ENCODE peak calls at places on chromosomes 13 and 19, in six cellular contexts. O is endothelial cell, R is fibroblast of lung, B is IMR-90, C is mesothelial cell of epicardium, H is H9. J is an unnamed sample.

GRCh38 chr13:113933901-113934300 is 40.0 kb downstream of the C13orf46 start:
- DNase-seq in O (no peak), R (no peak), B (no peak), C (no peak), H (no peak), J (no peak)

GRCh38 chr13:88142653-88143052 is 471.5 kb downstream of the SLITRK5 start:
- DNase-seq in O (no peak), R (no peak), B (no peak), C (no peak), H (no peak), J (no peak)

GRCh38 chr19:41244117-41244516 is 20.1 kb upstream of the HNRNPUL1 start:
- DNase-seq in O (no peak), R (no peak), B (no peak), C (no peak), H (no peak), J (no peak)

GRCh38 chr19:3175761-3176714 is 2.5 kb upstream of the S1PR4 start:
- DNase-seq in O (no peak), R (peak; percentile 39), B (peak; percentile 65), C (no peak), H (no peak), J (no peak)

GRCh38 chr13:34779171-34779570 is 162.9 kb upstream of the NBEA start:
- DNase-seq in O (no peak), R (no peak), B (no peak), C (no peak), H (no peak), J (no peak)

GRCh38 chr13:113926951-113927660 is 46.8 kb downstream of the C13orf46 start:
- DNase-seq in O (no peak), R (no peak), B (no peak), C (peak; percentile 31), H (peak; percentile 15), J (no peak)

GRCh38 chr13:65378943-65379519 is 1851.1 kb downstream of the PCDH9 start:
- DNase-seq in O (no peak), R (peak; percentile 53), B (peak; percentile 27), C (no peak), H (no peak), J (no peak)

GRCh38 chr19:56725829-56726424 is 54.4 kb upstream of the ZNF835 start:
- DNase-seq in O (no peak), R (peak; percentile 2), B (no peak), C (no peak), H (no peak), J (no peak)

GRCh38 chr13:101013245-101013644 is 338.6 kb upstream of the TMTC4 start:
- DNase-seq in O (no peak), R (no peak), B (no peak), C (no peak), H (no peak), J (no peak)

GRCh38 chr13:40132249-40132648 is 476.8 kb downstream of the COG6 start:
- DNase-seq in O (no peak), R (no peak), B (no peak), C (no peak), H (no peak), J (no peak)

GRCh38 chr19:49553451-49554271 is 25.9 kb downstream of the RCN3 start:
- DNase-seq in O (no peak), R (no peak), B (peak; percentile 69), C (no peak), H (no peak), J (no peak)

GRCh38 chr19:45005787-45006186 is 4.5 kb downstream of the RELB start:
- DNase-seq in O (no peak), R (no peak), B (no peak), C (no peak), H (no peak), J (no peak)

GRCh38 chr13:92833071-92833470 is 393.5 kb upstream of the GPC6 start:
- DNase-seq in O (no peak), R (peak; percentile 58), B (peak; percentile 76), C (no peak), H (no peak), J (no peak)

GRCh38 chr13:108342369-108343289 is 73.1 kb downstream of the TNFSF13B start:
- DNase-seq in O (no peak), R (peak; percentile 53), B (peak; percentile 35), C (no peak), H (no peak), J (no peak)

GRCh38 chr13:57716295-57716694 is 84.8 kb downstream of the PCDH17 start:
- DNase-seq in O (no peak), R (no peak), B (no peak), C (no peak), H (peak; percentile 49), J (no peak)

GRCh38 chr19:10653482-10653731 is 739 bp upstream of the ILF3 start:
- DNase-seq in O (no peak), R (no peak), B (no peak), C (no peak), H (no peak), J (no peak)

GRCh38 chr19:10651821-10652220 is 2.3 kb upstream of the ILF3 start:
- DNase-seq in O (no peak), R (peak; percentile 68), B (no peak), C (no peak), H (no peak), J (no peak)

GRCh38 chr19:10653732-10654609 is at the start of gene ILF3:
- DNase-seq in O (peak; percentile 98), R (peak; percentile 100), B (peak; percentile 100), C (peak; percentile 99), H (peak; percentile 100), J (peak; percentile 99)

GRCh38 chr19:10654610-10655456 is 687 bp downstream of the ILF3 start:
- DNase-seq in O (peak; percentile 55), R (no peak), B (no peak), C (peak; percentile 70), H (peak; percentile 85), J (peak; percentile 78)

DNA sequence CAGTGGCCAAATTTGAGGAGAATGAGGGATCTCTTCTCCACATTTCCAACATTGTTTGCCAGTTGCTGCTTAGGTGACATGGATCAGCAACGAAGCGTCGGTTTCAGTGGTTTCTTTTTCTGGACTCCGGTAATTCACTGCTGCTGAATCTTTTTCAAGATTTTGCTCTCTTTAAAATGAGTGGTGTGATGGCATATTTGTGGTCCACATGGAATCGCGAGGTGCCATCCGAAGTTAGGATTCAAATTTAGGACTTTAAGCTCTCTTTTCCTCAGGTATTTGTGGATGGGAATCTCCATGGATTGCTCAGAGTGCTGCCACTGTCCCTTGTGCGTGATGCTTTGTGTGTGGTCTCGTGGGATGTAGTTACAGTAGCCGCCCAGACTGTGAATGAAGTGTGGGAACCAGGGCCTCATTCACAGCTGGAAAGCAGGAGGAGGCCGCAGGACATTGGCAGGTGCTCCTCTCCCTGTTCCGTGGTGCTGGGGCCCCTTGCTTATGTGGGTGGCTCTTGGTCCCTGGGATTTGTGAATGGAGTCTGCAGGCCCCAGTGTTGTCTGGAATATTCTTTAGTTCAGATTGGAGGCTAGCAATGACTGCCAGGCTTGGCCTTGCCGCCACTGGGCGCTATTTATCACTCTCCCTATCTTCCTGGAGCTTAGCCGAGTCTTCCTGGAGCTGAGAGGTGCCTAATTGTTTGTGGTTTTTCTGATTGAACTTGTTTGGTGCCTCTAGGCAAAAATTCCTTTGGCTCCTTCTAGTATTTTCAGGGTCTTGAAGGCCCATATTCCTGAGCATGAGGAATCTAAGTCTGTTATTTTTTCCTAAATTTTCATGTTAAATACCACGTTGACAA is 1.5 kb downstream of the ILF3 start:
- DNase-seq in O (peak; percentile 22), R (no peak), B (peak; percentile 44), C (no peak), H (no peak), J (peak; percentile 25)
- TF ChIP-seq CTCF in O (no peak), R (no peak), B (peak; percentile 17), C (no peak), H (no peak), J (no peak)

GRCh38 chr19:11535792-11536595 is 2.7 kb upstream of the CNN1 start:
- DNase-seq in O (peak; percentile 97), R (peak; percentile 89), B (peak; percentile 88), C (peak; percentile 94), H (peak; percentile 91), J (peak; percentile 96)
- TF ChIP-seq CTCF in O (peak; percentile 91), R (peak; percentile 86), B (peak; percentile 99), C (peak; percentile 93), H (peak; percentile 97), J (peak; percentile 88)

DNA sequence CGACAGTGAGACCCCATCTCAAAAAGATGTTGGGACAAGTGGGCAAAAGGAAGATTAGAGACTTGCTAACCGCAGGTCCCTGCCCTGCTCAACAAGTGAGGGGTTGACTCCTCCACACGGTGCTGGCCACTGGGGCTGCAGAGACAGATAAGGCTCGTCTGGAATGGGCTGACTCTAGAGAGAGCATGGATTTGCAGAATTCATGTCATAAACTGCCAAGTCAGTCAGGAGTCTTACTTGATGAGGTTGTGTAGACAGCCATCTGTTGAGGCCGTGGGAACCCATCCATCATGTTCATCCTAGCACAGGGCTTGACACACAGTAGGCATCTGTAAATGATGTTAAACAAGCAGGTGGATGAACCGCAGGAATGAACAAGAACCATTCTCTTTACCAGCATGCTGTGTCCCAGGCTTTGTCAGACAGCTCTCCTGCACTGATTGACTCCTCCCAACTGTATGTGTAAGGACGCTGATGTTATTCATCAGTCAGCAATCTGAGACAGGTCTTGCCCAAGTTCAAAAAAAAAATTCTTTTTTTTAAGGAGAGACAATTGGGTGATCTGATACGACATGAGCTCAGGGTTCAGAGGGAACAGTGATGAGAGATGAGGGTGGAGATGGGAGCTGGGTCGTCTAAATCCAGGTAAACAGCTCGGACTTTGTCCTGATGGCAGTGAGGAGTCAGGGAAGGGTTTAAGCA is 8.8 kb downstream of the PAF1 start:
- DNase-seq in O (no peak), R (no peak), B (no peak), C (no peak), H (no peak), J (no peak)
- TF ChIP-seq CTCF in O (no peak), R (no peak), B (no peak), C (no peak), H (no peak), J (no peak)

GRCh38 chr13:91247768-91248167 is 99.7 kb upstream of the MIR17HG start:
- DNase-seq in O (no peak), R (peak; percentile 15), B (no peak), C (no peak), H (no peak), J (no peak)
- TF ChIP-seq CTCF in O (no peak), R (no peak), B (peak; percentile 22), C (no peak), H (peak; percentile 68), J (peak; percentile 54)

GRCh38 chr19:35262101-35262761 is 6.5 kb upstream of the USF2 start:
- DNase-seq in O (no peak), R (no peak), B (no peak), C (peak; percentile 33), H (peak; percentile 23), J (no peak)
- TF ChIP-seq CTCF in O (no peak), R (no peak), B (no peak), C (no peak), H (no peak), J (no peak)

GRCh38 chr13:102658678-102659077 is 36.2 kb downstream of the METTL21C start:
- DNase-seq in O (no peak), R (peak; percentile 41), B (no peak), C (no peak), H (no peak), J (no peak)

GRCh38 chr13:102654786-102655185 is 40.1 kb downstream of the METTL21C start:
- DNase-seq in O (peak; percentile 10), R (no peak), B (no peak), C (no peak), H (no peak), J (peak; percentile 29)

GRCh38 chr13:102651892-102652291 is 43.0 kb downstream of the METTL21C start:
- DNase-seq in O (no peak), R (peak; percentile 71), B (peak; percentile 52), C (no peak), H (no peak), J (peak; percentile 10)

GRCh38 chr13:102659168-102659713 is 35.6 kb downstream of the METTL21C start:
- DNase-seq in O (no peak), R (no peak), B (no peak), C (no peak), H (no peak), J (no peak)

GRCh38 chr13:102657630-102658029 is 37.2 kb downstream of the METTL21C start:
- DNase-seq in O (no peak), R (no peak), B (no peak), C (no peak), H (no peak), J (no peak)
- TF ChIP-seq CTCF in O (peak; percentile 52), R (no peak), B (peak; percentile 15), C (peak; percentile 23), H (peak; percentile 44), J (peak; percentile 15)

J was measured in nephron progenitor cell.